ENCODE peak calls at places on chromosomes 3 and 15, in ten cellular contexts. T is PC-3; X is cardiac muscle cell; I is stomach; S is heart left ventricle; V is endothelial cell of umbilical vein; N is mucosa of descending colon; G is upper lobe of right lung; Q is CD8-positive, alpha-beta T cell; F is GM23338. A is an unnamed sample. For H3K4me1, the result is how much of the 10 kb centered on the place peaks cover.

GRCh38 chr3:133488785-133489367 is 84.6 kb upstream of the CDV3 start:
- DNase-seq in T (peak), I (no peak), N (no peak), F (no peak), G (no peak), S (no peak), X (peak), V (peak), Q (no peak), A (no peak)

GRCh38 chr15:57528940-57529565 is 62.7 kb upstream of the MYZAP start:
- DNase-seq in F (no peak), S (no peak), T (no peak), G (no peak), V (no peak), X (no peak), N (no peak), Q (no peak), I (no peak), A (no peak)

GRCh38 chr3:171995486-171995885 is 43.9 kb upstream of the FNDC3B start:
- DNase-seq in V (no peak), F (no peak), S (no peak), N (no peak), X (no peak), Q (no peak), T (no peak), I (no peak), G (no peak), A (no peak)

GRCh38 chr3:62073038-62073437 is 300.3 kb downstream of the FEZF2 start:
- DNase-seq in G (no peak), N (no peak), F (no peak), S (no peak), V (no peak), X (no peak), Q (no peak), T (no peak), I (no peak), A (no peak)

GRCh38 chr3:13783556-13783955 is 96.3 kb downstream of the WNT7A start:
- DNase-seq in I (no peak), N (no peak), V (no peak), X (no peak), F (no peak), G (peak), S (no peak), T (no peak), Q (no peak), A (no peak)

GRCh38 chr15:78023081-78023665 is 54.3 kb downstream of the TBC1D2B start:
- DNase-seq in Q (no peak), G (no peak), I (no peak), N (no peak), T (no peak), X (no peak), V (no peak), F (no peak), S (no peak), A (no peak)

GRCh38 chr3:128457918-128458317 is 8.8 kb downstream of the DNAJB8 start:
- DNase-seq in T (no peak), V (no peak), S (no peak), N (no peak), Q (no peak), F (no peak), X (no peak), I (no peak), G (no peak), A (no peak)

GRCh38 chr15:52257734-52258062 is 37.9 kb downstream of the MYO5C start:
- DNase-seq in N (no peak), G (no peak), T (no peak), Q (no peak), X (peak), I (no peak), V (no peak), S (no peak), F (peak), A (no peak)

GRCh38 chr3:73216310-73216709 is 154.9 kb downstream of the EBLN2 start:
- DNase-seq in T (no peak), Q (no peak), X (no peak), F (no peak), N (no peak), I (no peak), V (no peak), G (no peak), S (no peak), A (no peak)

GRCh38 chr15:99106417-99107220 is 1.7 kb downstream of the SYNM start:
- DNase-seq in S (peak), N (no peak), V (peak), X (no peak), Q (no peak), F (no peak), T (no peak), I (no peak), G (no peak), A (peak)

GRCh38 chr15:99105516-99106341 is 849 bp downstream of the SYNM start:
- DNase-seq in N (peak), I (peak), G (no peak), T (no peak), V (peak), F (peak), Q (no peak), X (peak), S (peak), A (peak)

GRCh38 chr15:99102332-99103235 is 2.3 kb upstream of the SYNM start:
- DNase-seq in V (no peak), N (no peak), T (no peak), S (no peak), F (no peak), X (no peak), G (no peak), I (no peak), Q (no peak), A (no peak)

GRCh38 chr15:99103279-99103678 is 1.6 kb upstream of the SYNM start:
- DNase-seq in F (no peak), T (no peak), N (no peak), V (no peak), X (no peak), S (no peak), I (no peak), Q (no peak), G (no peak), A (no peak)

DNA sequence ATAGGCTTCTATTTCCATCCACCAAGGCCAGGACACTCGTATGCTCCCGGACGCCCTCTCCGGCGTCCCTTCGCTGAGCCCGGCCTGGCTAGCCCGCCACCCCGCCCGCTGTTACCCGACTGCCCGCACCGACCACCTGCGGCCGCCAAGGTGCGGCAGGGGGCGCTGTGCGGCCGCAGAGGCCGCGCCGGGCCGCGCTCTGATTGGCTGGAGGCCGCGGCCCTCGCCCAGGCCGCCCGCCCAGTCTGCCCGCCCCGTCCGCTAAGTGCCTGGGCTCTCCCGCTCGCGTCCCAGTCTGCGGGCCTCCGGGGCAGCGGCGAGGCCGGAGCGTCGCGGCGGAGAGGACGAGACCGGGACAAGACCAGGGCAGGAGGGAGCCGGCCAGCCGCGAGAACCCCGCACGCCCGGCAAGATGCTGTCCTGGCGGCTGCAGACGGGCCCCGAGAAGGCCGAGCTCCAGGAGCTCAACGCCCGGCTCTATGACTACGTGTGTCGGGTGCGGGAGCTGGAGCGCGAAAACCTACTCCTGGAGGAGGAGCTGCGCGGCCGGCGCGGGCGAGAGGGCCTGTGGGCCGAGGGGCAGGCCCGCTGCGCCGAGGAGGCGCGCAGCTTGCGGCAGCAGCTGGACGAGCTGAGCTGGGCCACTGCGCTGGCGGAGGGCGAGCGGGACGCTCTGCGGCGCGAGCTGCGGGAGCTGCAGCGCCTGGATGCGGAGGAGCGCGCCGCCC is at the start of gene SYNM:
- DNase-seq in X (peak), I (peak), Q (no peak), F (peak), S (peak), V (peak), G (peak), T (peak), N (peak), A (peak)
- TF ChIP-seq CTCF in X (peak), I (peak), Q (no peak), F (peak), S (peak), V (peak), G (peak), T (peak), N (peak), A (peak)

GRCh38 chr15:80109388-80109787 is 43.4 kb upstream of the FAH start:
- DNase-seq in G (no peak), S (no peak), I (no peak), X (no peak), T (no peak), N (no peak), Q (no peak), F (no peak), V (no peak), A (no peak)
- H3K4me1 ChIP-seq in G (under half), S (under half), I (under half), X (under half), T (under half), N (under half), Q (under half), F (under half), V (under half), A (under half)

DNA sequence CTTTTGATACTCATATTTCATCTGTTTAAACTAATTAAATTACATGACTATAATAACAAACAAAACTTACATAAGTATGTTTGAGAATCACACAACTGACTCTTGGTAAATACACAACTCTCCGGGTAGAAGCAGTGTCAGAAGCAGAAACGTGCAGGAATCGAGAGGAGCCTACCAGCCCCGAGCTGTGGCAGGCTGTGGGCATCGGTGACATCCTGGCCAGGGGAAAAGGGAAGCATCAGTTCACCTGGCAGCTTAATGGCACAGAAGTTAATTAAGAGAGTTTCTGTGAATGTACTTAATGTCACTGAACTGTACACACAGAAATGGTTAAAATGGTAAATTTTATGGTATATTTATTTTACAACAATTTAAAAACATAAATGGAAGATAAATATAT is 90.2 kb downstream of the CRTC3 start:
- DNase-seq in G (no peak), F (no peak), T (no peak), X (no peak), I (no peak), Q (no peak), N (no peak), S (no peak), V (no peak), A (no peak)
- TF ChIP-seq CTCF in G (no peak), F (no peak), T (no peak), X (no peak), I (no peak), Q (no peak), N (no peak), S (no peak), V (no peak), A (no peak)

GRCh38 chr3:33057320-33058298 is 39.3 kb downstream of the GLB1 start:
- DNase-seq in N (no peak), Q (no peak), X (no peak), I (no peak), S (no peak), F (no peak), V (no peak), G (no peak), T (no peak), A (no peak)

GRCh38 chr3:33062814-33063346 is 34.1 kb downstream of the GLB1 start:
- DNase-seq in G (no peak), I (no peak), S (no peak), T (no peak), X (no peak), F (no peak), Q (no peak), N (no peak), V (no peak), A (no peak)

GRCh38 chr3:33060609-33061337 is 36.2 kb downstream of the GLB1 start:
- DNase-seq in V (no peak), I (peak), N (no peak), T (no peak), X (no peak), S (no peak), F (no peak), Q (peak), G (no peak), A (no peak)

GRCh38 chr3:33061782-33062181 is 35.2 kb downstream of the GLB1 start:
- DNase-seq in I (no peak), T (no peak), G (no peak), F (no peak), V (no peak), X (no peak), N (no peak), S (no peak), Q (no peak), A (no peak)

DNA sequence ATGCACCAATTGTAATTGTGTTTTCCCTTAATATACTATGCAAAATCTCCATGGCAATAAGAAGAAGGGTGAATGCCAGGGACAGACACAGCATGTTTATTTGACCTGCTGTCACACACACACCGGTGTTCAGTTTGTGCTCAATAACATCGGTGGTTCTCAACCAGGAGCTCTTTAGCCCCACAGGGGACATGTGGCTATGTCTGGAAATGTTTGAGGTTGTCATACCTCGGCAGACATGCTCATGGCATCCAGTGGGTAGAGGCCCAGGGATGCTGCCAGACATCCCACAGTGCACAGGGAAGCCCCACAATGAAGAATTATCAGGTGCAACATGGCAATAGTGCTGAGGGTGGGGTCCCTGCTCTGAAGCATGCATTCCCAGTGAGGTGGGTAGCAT is 38.2 kb downstream of the GLB1 start:
- DNase-seq in X (no peak), T (no peak), N (no peak), I (no peak), S (no peak), Q (no peak), F (no peak), V (no peak), G (no peak), A (no peak)
- H3K4me1 ChIP-seq in X (under half), T (under half), N (under half), I (under half), S (under half), Q (under half), F (under half), V (under half), G (under half), A (under half)